ENCODE peak calls at places on chromosomes 16 and 17, in five cellular contexts. H is cardiac muscle cell, T is fibroblast of lung, J is BE2C, Q is upper lobe of right lung. D is an unnamed sample.

GRCh38 chr16:89116341-89117238 is 22.9 kb downstream of the ACSF3 start:
- DNase-seq in H (no peak), J (peak; percentile 12), Q (peak; percentile 51), T (no peak), D (no peak)

GRCh38 chr16:24670623-24671454 is 58.6 kb upstream of the TNRC6A start:
- DNase-seq in Q (peak; percentile 63), T (peak; percentile 89), J (peak; percentile 83), H (peak; percentile 80), D (peak; percentile 20)

GRCh38 chr17:51676691-51677487 is 416.5 kb downstream of the UTP18 start:
- DNase-seq in H (no peak), Q (no peak), J (no peak), T (no peak), D (no peak)

GRCh38 chr16:69057400-69058378 is 47.8 kb upstream of the HAS3 start:
- DNase-seq in H (no peak), Q (no peak), T (peak; percentile 92), J (no peak), D (peak; percentile 70)

GRCh38 chr16:82655315-82655714 is 28.5 kb downstream of the CDH13 start:
- DNase-seq in H (no peak), Q (no peak), T (peak; percentile 93), J (no peak), D (peak; percentile 57)

GRCh38 chr17:13864551-13864950 is 204.8 kb upstream of the COX10 start:
- DNase-seq in Q (no peak), T (peak; percentile 66), H (no peak), J (no peak), D (peak; percentile 59)

GRCh38 chr17:4142107-4142900 is 526 bp downstream of the ZZEF1 start:
- DNase-seq in J (peak; percentile 20), Q (peak; percentile 77), H (peak; percentile 69), T (peak; percentile 34), D (no peak)

GRCh38 chr16:8936421-8936820 is 27.3 kb downstream of the USP7 start:
- DNase-seq in H (no peak), J (peak; percentile 65), Q (no peak), T (peak; percentile 77), D (no peak)

GRCh38 chr16:21235199-21235585 is 1.7 kb downstream of the ANKS4B start:
- DNase-seq in T (no peak), J (no peak), H (no peak), Q (no peak), D (no peak)

GRCh38 chr17:62109378-62109902 is 44.4 kb upstream of the MED13 start:
- DNase-seq in J (peak; percentile 87), Q (peak; percentile 83), H (peak; percentile 68), T (peak; percentile 77), D (peak; percentile 42)

GRCh38 chr16:66948034-66948821 is 12.8 kb upstream of the CES3 start:
- DNase-seq in T (no peak), J (no peak), Q (no peak), H (peak; percentile 30), D (no peak)

GRCh38 chr17:28963212-28963611 is 11.9 kb upstream of the PHF12 start:
- DNase-seq in T (no peak), H (no peak), Q (peak; percentile 11), J (no peak), D (no peak)

GRCh38 chr16:2296662-2297505 is 29.0 kb upstream of the RNPS1 start:
- DNase-seq in J (peak; percentile 66), Q (peak; percentile 68), H (peak; percentile 21), T (peak; percentile 9), D (no peak)

GRCh38 chr16:67847064-67847861 is at the start of gene CENPT:
- DNase-seq in Q (peak; percentile 90), T (peak; percentile 87), J (peak; percentile 24), H (peak; percentile 35), D (no peak)

GRCh38 chr16:31284926-31285325 is 25.2 kb downstream of the ITGAM start:
- DNase-seq in T (no peak), H (no peak), J (no peak), Q (no peak), D (no peak)

GRCh38 chr17:51372345-51373004 is 112.1 kb downstream of the UTP18 start:
- DNase-seq in T (peak; percentile 34), Q (no peak), H (no peak), J (peak; percentile 58), D (peak; percentile 13)

GRCh38 chr17:59366773-59367656 is 35.6 kb downstream of the YPEL2 start:
- DNase-seq in T (peak; percentile 83), Q (peak; percentile 70), J (peak; percentile 44), H (peak; percentile 83), D (no peak)

GRCh38 chr17:69326302-69327059 is 452 bp downstream of the ABCA5 start:
- DNase-seq in H (peak; percentile 21), J (no peak), Q (no peak), T (peak; percentile 34), D (no peak)

GRCh38 chr17:10117581-10118001 is 80.8 kb downstream of the GAS7 start:
- DNase-seq in T (no peak), H (no peak), J (no peak), Q (peak; percentile 63), D (no peak)

GRCh38 chr17:48593126-48593829 is at the start of gene HOXB5:
- DNase-seq in H (peak; percentile 58), T (peak; percentile 54), Q (no peak), J (no peak), D (no peak)

GRCh38 chr17:216625-217024 is 35.2 kb upstream of the DOC2B start:
- DNase-seq in T (no peak), H (no peak), Q (no peak), J (no peak), D (no peak)

GRCh38 chr16:88296437-88297177 is 86.2 kb upstream of the ZNF469 start:
- DNase-seq in H (no peak), Q (no peak), T (no peak), J (no peak), D (no peak)

GRCh38 chr17:792277-792676 is 10.1 kb downstream of the MRM3 start:
- DNase-seq in J (no peak), H (no peak), T (peak; percentile 13), Q (no peak), D (no peak)

GRCh38 chr17:49494937-49495841 is at the start of gene NGFR:
- DNase-seq in J (peak; percentile 69), H (peak; percentile 70), T (peak; percentile 45), Q (no peak), D (no peak)

GRCh38 chr16:10103096-10103495 is 79.1 kb downstream of the GRIN2A start:
- DNase-seq in H (no peak), Q (no peak), J (no peak), T (peak; percentile 75), D (no peak)

GRCh38 chr16:49608095-49608494 is 234.5 kb downstream of the C16orf78 start:
- DNase-seq in J (peak; percentile 40), H (peak; percentile 46), Q (no peak), T (no peak), D (no peak)

DNA sequence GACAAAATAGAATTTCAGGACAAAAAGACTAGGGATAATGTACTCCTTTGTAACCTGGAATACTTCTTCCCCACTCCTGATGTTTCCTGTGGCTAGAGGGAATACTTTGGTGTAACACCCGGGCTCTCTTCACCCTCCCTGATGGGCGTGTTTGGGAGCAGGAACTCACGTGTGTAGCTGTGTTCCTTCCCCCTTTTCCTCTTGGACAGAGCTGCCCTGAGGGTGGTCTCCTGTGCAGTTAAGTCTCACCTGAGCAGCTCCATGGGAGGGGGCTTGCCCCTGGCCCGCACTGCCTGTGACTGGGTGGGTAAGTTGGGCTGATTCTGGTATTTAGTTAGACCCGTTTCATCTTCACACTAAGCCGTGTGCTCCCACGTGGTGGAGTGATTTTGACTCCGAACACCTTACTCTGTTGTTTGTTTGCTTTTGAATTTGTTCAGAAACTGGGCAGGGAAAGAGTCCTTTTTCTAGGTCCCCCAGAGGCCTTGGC is 87.9 kb downstream of the OR1D5 start:
- DNase-seq in H (no peak), T (peak; percentile 21), J (peak; percentile 63), Q (peak; percentile 59), D (no peak)
- H3K4me3 ChIP-seq in H (no peak overlapping the region), T (no peak overlapping the region), J (peak overlapping the region; percentile 81), Q (peak overlapping the region; percentile 50), D (no peak overlapping the region)

GRCh38 chr17:45313419-45313771 is 3.4 kb downstream of the MAP3K14 start:
- DNase-seq in H (no peak), Q (no peak), J (no peak), T (no peak), D (no peak)

GRCh38 chr17:45316271-45317112 is at the start of gene MAP3K14:
- DNase-seq in J (peak; percentile 81), Q (peak; percentile 92), H (peak; percentile 86), T (peak; percentile 68), D (no peak)

GRCh38 chr17:45313927-45314760 is 2.7 kb downstream of the MAP3K14 start:
- DNase-seq in H (no peak), J (no peak), Q (no peak), T (no peak), D (no peak)

GRCh38 chr17:45315583-45316270 is 1.1 kb downstream of the MAP3K14 start:
- DNase-seq in Q (no peak), J (no peak), H (no peak), T (no peak), D (no peak)

GRCh38 chr17:45314761-45315549 is 1.9 kb downstream of the MAP3K14 start:
- DNase-seq in T (no peak), H (no peak), J (no peak), Q (no peak), D (no peak)
- H3K4me3 ChIP-seq in T (peak overlapping the region; percentile 73), H (no peak overlapping the region), J (peak overlapping the region; percentile 84), Q (peak overlapping the region; percentile 91), D (peak overlapping the region; percentile 95)

GRCh38 chr17:42312035-42312284 is 23.7 kb downstream of the STAT5A start:
- DNase-seq in H (no peak), J (no peak), T (no peak), Q (no peak), D (no peak)
- H3K4me3 ChIP-seq in H (no peak overlapping the region), J (peak overlapping the region; percentile 52), T (no peak overlapping the region), Q (no peak overlapping the region), D (no peak overlapping the region)

DNA sequence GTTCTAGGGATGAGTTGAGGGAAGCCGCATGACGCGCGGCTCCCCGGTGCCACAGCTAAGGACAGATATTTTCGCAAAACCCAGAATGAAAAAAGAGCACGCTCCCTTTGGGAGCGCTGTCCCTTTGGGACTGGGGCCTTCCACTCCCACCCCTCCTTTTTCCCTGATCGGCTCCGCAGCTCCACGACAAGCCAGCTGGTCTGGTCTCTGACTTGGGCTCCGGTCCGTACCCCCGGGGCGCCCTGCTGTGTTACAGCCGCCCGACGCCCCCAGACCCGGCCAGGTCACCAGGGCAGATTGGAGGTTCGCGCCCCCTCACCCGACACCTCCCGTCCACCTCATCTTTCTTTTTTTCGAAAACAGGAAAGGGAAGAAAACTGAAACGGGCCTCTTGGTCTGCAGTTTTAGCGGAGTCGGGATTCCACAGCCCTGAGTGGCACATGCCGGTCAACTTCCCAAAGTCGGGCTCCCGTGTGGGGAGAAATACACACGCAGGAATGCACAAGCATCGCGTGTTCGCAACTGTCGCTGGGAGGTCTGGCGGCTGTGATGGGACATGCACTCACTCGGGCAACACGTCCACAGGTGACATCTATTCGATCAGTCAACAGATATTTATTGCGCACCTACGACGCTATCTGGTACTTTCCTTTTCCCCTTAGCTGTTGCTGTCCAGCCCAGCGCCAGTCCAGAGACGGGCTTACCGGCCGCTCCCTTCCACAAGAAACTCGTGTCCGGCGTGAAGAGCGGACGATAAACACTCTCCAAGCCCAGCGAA is 3.9 kb upstream of the SOX9 start:
- DNase-seq in H (peak; percentile 41), Q (no peak), J (no peak), T (peak; percentile 64), D (no peak)
- H3K4me3 ChIP-seq in H (peak overlapping the region; percentile 22), Q (peak overlapping the region; percentile 41), J (no peak overlapping the region), T (peak overlapping the region; percentile 55), D (peak overlapping the region; percentile 23)